ENCODE peak calls at places on chromosomes 1 and 21, in four cellular contexts. K, Y, H and P are unnamed samples.

GRCh38 chr1:40248429-40248828 is 692 bp downstream of the TMCO2 start:
- DNase-seq in K (no peak), Y (no peak), H (no peak), P (peak)

GRCh38 chr1:234680331-234680904 is 70.4 kb upstream of the IRF2BP2 start:
- DNase-seq in H (no peak), Y (no peak), K (no peak), P (no peak)

GRCh38 chr1:234608720-234609527 is 1.1 kb downstream of the IRF2BP2 start:
- DNase-seq in H (no peak), K (peak), Y (no peak), P (no peak)

GRCh38 chr21:42844411-42845113 is 34.8 kb downstream of the WDR4 start:
- DNase-seq in Y (no peak), H (no peak), K (no peak), P (no peak)

GRCh38 chr1:1599030-1599916 is 662 bp downstream of the FNDC10 start:
- DNase-seq in H (no peak), Y (no peak), K (peak), P (no peak)

GRCh38 chr21:44710756-44711326 is 531 bp downstream of the TSPEAR start:
- DNase-seq in H (no peak), Y (no peak), K (no peak), P (no peak)

GRCh38 chr1:242081446-242081845 is 82.5 kb upstream of the MAP1LC3C start:
- DNase-seq in H (no peak), K (no peak), Y (no peak), P (no peak)

GRCh38 chr1:111818081-111818480 is 62.4 kb downstream of the DDX20 start:
- DNase-seq in H (no peak), K (no peak), Y (no peak), P (no peak)

GRCh38 chr1:10821388-10821787 is 24.9 kb upstream of the CASZ1 start:
- DNase-seq in Y (no peak), H (no peak), K (no peak), P (no peak)

GRCh38 chr1:42742141-42742540 is 2.1 kb upstream of the CLDN19 start:
- DNase-seq in Y (no peak), K (no peak), H (no peak), P (no peak)

GRCh38 chr1:109838838-109839240 is 71.8 kb upstream of the CSF1 start:
- DNase-seq in Y (peak), K (peak), H (no peak), P (peak)

GRCh38 chr1:171486048-171486519 is 754 bp downstream of the PRRC2C start:
- DNase-seq in H (peak), K (peak), Y (peak), P (peak)

GRCh38 chr1:151311589-151312331 is 15.5 kb downstream of the PI4KB start:
- DNase-seq in K (peak), H (peak), Y (peak), P (peak)

GRCh38 chr1:56434659-56435202 is 144.6 kb downstream of the PLPP3 start:
- DNase-seq in H (no peak), Y (no peak), K (no peak), P (no peak)

GRCh38 chr1:35599411-35599810 is 26.3 kb downstream of the TFAP2E start:
- DNase-seq in H (no peak), Y (no peak), K (no peak), P (no peak)

GRCh38 chr1:67652800-67653199 is 32.2 kb upstream of the GADD45A start:
- DNase-seq in Y (no peak), K (peak), H (no peak), P (no peak)

GRCh38 chr1:172895050-172895460 is 155.7 kb downstream of the TNFSF18 start:
- DNase-seq in H (no peak), Y (no peak), K (no peak), P (no peak)

GRCh38 chr1:201693887-201694614 is 134.9 kb upstream of the IPO9 start:
- DNase-seq in Y (no peak), H (no peak), K (no peak), P (no peak)

GRCh38 chr1:56301791-56302190 is 277.6 kb downstream of the PLPP3 start:
- DNase-seq in H (no peak), K (no peak), Y (no peak), P (no peak)

GRCh38 chr21:45387506-45387905 is 17.5 kb upstream of the COL18A1 start:
- DNase-seq in H (no peak), K (no peak), Y (no peak), P (no peak)

GRCh38 chr1:192986110-192986747 is 72.9 kb downstream of the UCHL5 start:
- DNase-seq in K (peak), Y (no peak), H (no peak), P (no peak)

GRCh38 chr1:22428672-22429071 is 23.0 kb upstream of the ZBTB40 start:
- DNase-seq in K (peak), H (no peak), Y (peak), P (peak)

GRCh38 chr1:62084304-62084905 is 110.2 kb upstream of the L1TD1 start:
- DNase-seq in Y (no peak), K (peak), H (no peak), P (no peak)

GRCh38 chr21:37412603-37413360 is 46.2 kb downstream of the DYRK1A start:
- DNase-seq in H (no peak), K (no peak), Y (no peak), P (no peak)

GRCh38 chr1:107298526-107298925 is 157.7 kb downstream of the NTNG1 start:
- DNase-seq in K (no peak), Y (no peak), H (no peak), P (no peak)

GRCh38 chr1:77282187-77282865 is 507 bp downstream of the AK5 start:
- DNase-seq in H (no peak), Y (no peak), K (no peak), P (no peak)

GRCh38 chr21:44996096-44996495 is 56.3 kb downstream of the SLX9 start:
- DNase-seq in Y (no peak), H (no peak), K (no peak), P (no peak)

GRCh38 chr1:56202186-56202585 is 377.2 kb downstream of the PLPP3 start:
- DNase-seq in H (no peak), K (no peak), Y (no peak), P (no peak)

GRCh38 chr1:202968895-202969295 is 1.8 kb upstream of the CYB5R1 start:
- DNase-seq in H (peak), Y (peak), K (peak), P (peak)

GRCh38 chr1:221025391-221026355 is 146.4 kb downstream of the HLX start:
- DNase-seq in Y (no peak), K (no peak), H (no peak), P (no peak)

GRCh38 chr1:235960799-235961198 is 94.1 kb upstream of the LYST start:
- DNase-seq in Y (no peak), K (no peak), H (no peak), P (no peak)

GRCh38 chr21:31905444-31906400 is 32.9 kb downstream of the HUNK start:
- DNase-seq in K (no peak), Y (no peak), H (no peak), P (no peak)

GRCh38 chr1:216057080-216057479 is 366.2 kb downstream of the USH2A start:
- DNase-seq in Y (no peak), K (no peak), H (no peak), P (no peak)

GRCh38 chr21:42818328-42818749 is 61.0 kb downstream of the WDR4 start:
- DNase-seq in K (peak), Y (peak), H (no peak), P (peak)

GRCh38 chr1:119053917-119054316 is 65.8 kb upstream of the TBX15 start:
- DNase-seq in H (no peak), K (no peak), Y (no peak), P (no peak)

GRCh38 chr1:94755675-94756074 is 64.5 kb upstream of the SLC44A3 start:
- DNase-seq in H (no peak), K (peak), Y (no peak), P (peak)

GRCh38 chr1:59414406-59415133 is 117.7 kb downstream of the FGGY start:
- DNase-seq in Y (no peak), H (no peak), K (no peak), P (no peak)

GRCh38 chr21:33412832-33413519 is 9.8 kb downstream of the IFNGR2 start:
- DNase-seq in K (no peak), H (no peak), Y (no peak), P (peak)

GRCh38 chr1:6873298-6874015 is 88.2 kb downstream of the CAMTA1 start:
- DNase-seq in K (no peak), Y (no peak), H (no peak), P (no peak)

GRCh38 chr1:205610036-205610435 is 21.8 kb downstream of the ELK4 start:
- DNase-seq in Y (no peak), H (no peak), K (no peak), P (no peak)

GRCh38 chr1:205610781-205611473 is 20.9 kb downstream of the ELK4 start:
- DNase-seq in H (no peak), Y (no peak), K (no peak), P (no peak)

GRCh38 chr1:205612556-205612955 is 19.3 kb downstream of the ELK4 start:
- DNase-seq in K (no peak), H (no peak), Y (no peak), P (no peak)

GRCh38 chr1:205613854-205614412 is 17.9 kb downstream of the ELK4 start:
- DNase-seq in H (no peak), K (no peak), Y (no peak), P (no peak)

DNA sequence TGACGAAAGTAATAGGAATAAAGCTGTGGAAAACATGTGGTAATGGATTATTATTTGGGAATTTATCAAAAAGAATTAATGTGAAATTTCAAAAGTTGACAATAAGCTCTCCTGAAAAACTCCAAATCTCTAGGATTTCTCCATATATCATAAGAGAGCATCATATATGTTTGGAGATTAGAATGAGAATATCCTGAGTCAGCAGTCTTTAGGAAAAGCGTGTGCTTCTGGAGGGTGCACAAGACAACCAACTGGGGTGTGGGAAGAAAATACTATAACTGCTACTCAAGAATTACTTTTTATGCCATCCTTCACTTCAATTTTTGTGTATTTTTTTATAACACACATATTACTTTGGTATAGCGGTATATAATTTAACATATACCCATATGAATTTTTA is 19.7 kb downstream of the ELK4 start:
- DNase-seq in H (no peak), Y (no peak), K (no peak), P (no peak)
- TF ChIP-seq TCF7L2 in H (no peak), Y (no peak), K (no peak), P (no peak)

GRCh38 chr1:14826172-14826636 is 227.7 kb downstream of the KAZN start:
- DNase-seq in H (no peak), Y (no peak), K (peak), P (no peak)
- TF ChIP-seq TCF7L2 in H (no peak), Y (no peak), K (no peak), P (no peak)

GRCh38 chr1:168469690-168470089 is 74.1 kb downstream of the XCL2 start:
- DNase-seq in Y (peak), K (peak), H (no peak), P (no peak)
- TF ChIP-seq TCF7L2 in Y (no peak), K (no peak), H (no peak), P (no peak)

GRCh38 chr1:48093696-48094518 is 96.7 kb upstream of the TRABD2B start:
- DNase-seq in Y (peak), H (peak), K (peak), P (peak)
- TF ChIP-seq TCF7L2 in Y (no peak), H (no peak), K (no peak), P (no peak)

GRCh38 chr1:30310966-30311742 is 412.2 kb downstream of the MATN1 start:
- DNase-seq in H (no peak), K (no peak), Y (no peak), P (no peak)
- TF ChIP-seq TCF7L2 in H (no peak), K (no peak), Y (no peak), P (no peak)

DNA sequence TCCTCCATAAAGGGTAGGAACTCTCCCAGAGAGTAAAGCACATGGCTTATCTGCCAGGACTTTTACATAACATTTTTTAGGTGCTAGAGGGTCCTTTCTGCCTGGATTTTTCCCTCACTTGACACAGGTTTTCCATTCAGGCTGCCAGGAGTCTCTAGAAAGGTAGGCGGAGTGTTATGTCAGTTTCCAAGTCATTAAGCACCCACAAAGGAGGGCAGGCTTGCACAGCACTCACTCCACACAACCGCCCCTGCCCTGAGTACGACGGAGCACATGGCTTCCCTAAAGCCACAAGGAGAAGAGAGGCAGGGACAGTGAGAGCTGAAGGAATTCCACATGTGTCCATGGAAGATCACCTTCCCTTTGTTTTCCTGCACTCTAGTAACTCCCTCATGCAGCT is 55.7 kb downstream of the CAPZB start:
- DNase-seq in H (no peak), Y (no peak), K (no peak), P (no peak)
- TF ChIP-seq TCF7L2 in H (no peak), Y (no peak), K (no peak), P (no peak)